ENCODE peak calls at places on chromosome 20, in ten cellular contexts. N is endothelial cell, F is neural crest cell, Y is neural progenitor cell, K is MCF 10A, Z is transverse colon, U is suprapubic skin, O is foreskin fibroblast, Q is cardiac muscle cell, X is fibroblast of lung. C is an unnamed sample.

GRCh38 chr20:56554869-56555268 is 21.8 kb downstream of the FAM209B start:
- DNase-seq in Q (peak), Z (peak), K (peak), X (peak), U (no peak), F (no peak), N (no peak), O (peak), Y (no peak), C (no peak)

GRCh38 chr20:16360668-16361067 is 212.6 kb downstream of the KIF16B start:
- DNase-seq in Y (no peak), F (no peak), X (no peak), K (no peak), N (no peak), U (no peak), O (no peak), Q (no peak), Z (no peak), C (no peak)

GRCh38 chr20:43666376-43667328 is at the start of gene MYBL2:
- DNase-seq in N (peak), Q (peak), Y (peak), Z (peak), U (no peak), X (peak), O (peak), F (peak), K (peak), C (peak)

GRCh38 chr20:57659131-57659788 is 39.0 kb upstream of the ZBP1 start:
- DNase-seq in Y (no peak), K (no peak), Q (no peak), Z (peak), N (peak), X (no peak), O (no peak), F (no peak), U (peak), C (peak)

GRCh38 chr20:10200329-10200728 is 18.3 kb upstream of the SNAP25 start:
- DNase-seq in F (no peak), K (no peak), Z (no peak), O (peak), Y (no peak), Q (no peak), X (peak), N (no peak), U (no peak), C (no peak)

GRCh38 chr20:62892348-62893304 is 31.0 kb upstream of the TCFL5 start:
- DNase-seq in Y (no peak), F (no peak), U (no peak), X (no peak), O (no peak), K (no peak), N (no peak), Z (no peak), Q (no peak), C (no peak)

GRCh38 chr20:12069181-12069580 is 151.5 kb downstream of the BTBD3 start:
- DNase-seq in K (no peak), Q (no peak), O (no peak), N (no peak), U (no peak), F (no peak), Z (no peak), X (no peak), Y (no peak), C (no peak)

GRCh38 chr20:63594043-63594561 is 20.1 kb upstream of the HELZ2 start:
- DNase-seq in Q (peak), K (no peak), X (peak), F (no peak), N (no peak), Z (no peak), U (no peak), O (peak), Y (no peak), C (no peak)

GRCh38 chr20:19735446-19735845 is 22.6 kb upstream of the RIN2 start:
- DNase-seq in Y (no peak), Q (peak), Z (peak), U (peak), K (peak), N (no peak), F (no peak), O (peak), X (peak), C (no peak)

GRCh38 chr20:4082406-4083102 is 67.2 kb upstream of the RNF24 start:
- DNase-seq in Z (peak), F (no peak), Q (peak), X (peak), O (peak), K (no peak), N (peak), Y (peak), U (no peak), C (no peak)

GRCh38 chr20:57672953-57673575 is 36.8 kb downstream of the PMEPA1 start:
- DNase-seq in U (no peak), N (no peak), Z (no peak), X (no peak), Y (no peak), Q (no peak), O (no peak), F (no peak), K (no peak), C (no peak)

GRCh38 chr20:48502758-48503157 is 325.0 kb downstream of the PREX1 start:
- DNase-seq in K (no peak), N (no peak), Z (no peak), Q (no peak), Y (no peak), O (no peak), F (no peak), X (no peak), U (no peak), C (no peak)

GRCh38 chr20:16404171-16404570 is 169.1 kb downstream of the KIF16B start:
- DNase-seq in X (no peak), F (no peak), U (no peak), Y (no peak), O (no peak), N (no peak), K (no peak), Q (no peak), Z (no peak), C (no peak)

GRCh38 chr20:15475483-15475882 is 1097.8 kb downstream of the KIF16B start:
- DNase-seq in F (no peak), N (no peak), O (peak), K (peak), Q (no peak), X (no peak), U (no peak), Y (no peak), Z (peak), C (no peak)

GRCh38 chr20:56736285-56736857 is 107.3 kb downstream of the TFAP2C start:
- DNase-seq in X (no peak), U (no peak), K (no peak), O (no peak), Q (no peak), Y (peak), N (no peak), F (no peak), Z (no peak), C (no peak)

GRCh38 chr20:24696396-24696795 is 227.0 kb downstream of the SYNDIG1 start:
- DNase-seq in O (no peak), N (no peak), Z (no peak), Q (no peak), U (no peak), X (no peak), K (no peak), F (no peak), Y (no peak), C (no peak)

GRCh38 chr20:41222703-41223102 is 85.4 kb downstream of the PLCG1 start:
- DNase-seq in K (no peak), X (peak), U (no peak), Y (no peak), N (no peak), Z (no peak), O (peak), Q (peak), F (no peak), C (no peak)

GRCh38 chr20:18632196-18632789 is 44.4 kb downstream of the DTD1 start:
- DNase-seq in Z (peak), X (peak), Y (peak), O (peak), N (peak), U (no peak), K (peak), Q (peak), F (peak), C (no peak)

GRCh38 chr20:20463933-20464374 is 96.0 kb downstream of the INSM1 start:
- DNase-seq in Y (peak), Z (no peak), X (no peak), U (no peak), O (peak), K (no peak), F (peak), N (no peak), Q (peak), C (no peak)

GRCh38 chr20:36110936-36111445 is 43.5 kb upstream of the EPB41L1 start:
- DNase-seq in F (no peak), O (no peak), X (no peak), Q (no peak), N (no peak), Z (no peak), Y (no peak), U (no peak), K (no peak), C (no peak)

GRCh38 chr20:25553819-25554296 is 31.5 kb downstream of the NINL start:
- DNase-seq in N (no peak), Z (no peak), Y (no peak), Q (peak), F (no peak), O (peak), X (peak), K (peak), U (no peak), C (no peak)

GRCh38 chr20:43949248-43949647 is 34.6 kb downstream of the TOX2 start:
- DNase-seq in N (no peak), Y (no peak), Z (no peak), U (no peak), Q (no peak), F (no peak), X (no peak), K (no peak), O (no peak), C (no peak)

GRCh38 chr20:10218536-10219451 is at the start of gene SNAP25:
- DNase-seq in K (peak), X (peak), O (peak), U (peak), Z (peak), F (peak), Q (peak), Y (peak), N (peak), C (no peak)

GRCh38 chr20:42678895-42679294 is 510.8 kb downstream of the PTPRT start:
- DNase-seq in Y (peak), O (no peak), Q (no peak), N (no peak), K (no peak), F (no peak), X (no peak), U (no peak), Z (no peak), C (no peak)

GRCh38 chr20:59078231-59078630 is 35.6 kb upstream of the PRELID3B start:
- DNase-seq in K (no peak), Q (no peak), Z (no peak), U (no peak), N (no peak), F (no peak), O (no peak), X (no peak), Y (no peak), C (no peak)

GRCh38 chr20:58852559-58853271 is at the start of gene GNAS:
- DNase-seq in U (no peak), Z (peak), N (peak), X (peak), Y (peak), F (peak), Q (peak), K (peak), O (peak), C (peak)

GRCh38 chr20:39152742-39153141 is 190.6 kb downstream of the DHX35 start:
- DNase-seq in F (no peak), Q (no peak), Z (no peak), X (no peak), K (no peak), O (no peak), Y (no peak), N (no peak), U (no peak), C (no peak)

GRCh38 chr20:18985551-18985950 is 172.0 kb downstream of the SCP2D1 start:
- DNase-seq in Z (no peak), Y (no peak), O (no peak), X (no peak), Q (no peak), N (no peak), F (no peak), K (peak), U (no peak), C (no peak)

GRCh38 chr20:31605902-31606677 is 1.0 kb downstream of the ID1 start:
- DNase-seq in O (peak), U (peak), Y (peak), N (no peak), Q (peak), X (peak), F (peak), Z (peak), K (peak), C (no peak)
- TF ChIP-seq CTCF in O (no peak), U (no peak), Y (no peak), N (no peak), Q (no peak), X (no peak), F (peak), Z (no peak), K (no peak), C (no peak)

DNA sequence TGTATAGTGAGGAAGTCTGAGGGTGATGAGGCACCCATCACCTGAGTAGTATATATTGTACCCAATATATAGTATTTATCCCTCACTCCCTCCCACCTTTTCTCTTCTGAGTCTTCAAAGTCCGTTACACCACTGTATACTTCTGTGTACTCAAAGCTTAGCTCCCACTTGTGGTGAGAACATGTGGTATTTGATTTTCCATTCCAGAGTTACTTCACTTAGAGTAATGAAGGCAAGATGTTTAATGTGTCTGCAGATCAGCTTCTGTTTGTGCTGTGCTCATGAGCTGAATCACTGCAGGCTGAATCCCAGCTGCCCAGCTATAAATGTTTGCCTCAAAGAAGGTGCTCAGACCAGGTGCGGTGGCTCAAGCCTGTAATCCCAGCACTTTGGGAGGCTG is 139.3 kb upstream of the FOXA2 start:
- DNase-seq in K (no peak), X (no peak), F (no peak), Q (peak), Y (no peak), U (no peak), N (no peak), O (peak), Z (no peak), C (no peak)
- TF ChIP-seq CTCF in K (no peak), X (no peak), F (no peak), Q (no peak), Y (no peak), U (no peak), N (no peak), O (no peak), Z (no peak), C (no peak)

GRCh38 chr20:45427236-45428149 is 11.6 kb downstream of the PIGT start:
- DNase-seq in U (peak), N (no peak), K (no peak), Q (peak), X (no peak), Z (peak), Y (no peak), O (peak), F (no peak), C (no peak)
- TF ChIP-seq CTCF in U (no peak), N (no peak), K (no peak), Q (no peak), X (no peak), Z (peak), Y (no peak), O (no peak), F (no peak), C (no peak)

GRCh38 chr20:60819511-60819910 is 432.6 kb upstream of the CDH4 start:
- DNase-seq in K (no peak), O (no peak), N (no peak), Z (no peak), F (no peak), U (no peak), X (no peak), Y (no peak), Q (no peak), C (no peak)

GRCh38 chr20:60813066-60813465 is 439.0 kb upstream of the CDH4 start:
- DNase-seq in N (no peak), X (no peak), Q (no peak), F (no peak), K (no peak), Y (no peak), Z (no peak), U (no peak), O (no peak), C (no peak)

GRCh38 chr20:60812561-60812960 is 439.5 kb upstream of the CDH4 start:
- DNase-seq in Q (no peak), X (no peak), N (no peak), Z (no peak), U (no peak), F (no peak), Y (no peak), K (no peak), O (no peak), C (no peak)

GRCh38 chr20:60816901-60817300 is 435.2 kb upstream of the CDH4 start:
- DNase-seq in K (no peak), X (no peak), F (no peak), N (no peak), Y (no peak), U (no peak), O (no peak), Q (no peak), Z (no peak), C (no peak)

DNA sequence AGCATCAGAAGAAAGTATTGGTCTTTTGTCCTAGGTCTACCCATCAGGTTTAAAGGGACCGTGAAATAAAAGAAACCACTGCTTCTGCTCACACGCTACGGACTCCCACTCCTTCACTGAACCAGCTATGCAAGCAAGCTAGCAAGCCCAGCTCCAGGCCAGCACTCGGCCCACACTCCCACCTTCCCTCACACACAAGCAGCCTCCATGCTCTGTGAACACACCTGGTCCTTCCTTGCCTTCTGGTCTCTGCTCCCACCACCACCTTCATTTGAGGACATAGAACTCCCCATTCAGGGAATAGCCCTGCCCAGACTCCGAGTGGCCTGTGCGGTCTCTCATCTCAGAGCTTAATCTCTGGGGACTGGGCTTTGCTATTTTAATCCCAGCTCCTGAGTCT is 436.4 kb upstream of the CDH4 start:
- DNase-seq in Y (no peak), K (no peak), O (no peak), F (no peak), Z (no peak), N (no peak), X (no peak), Q (no peak), U (no peak), C (no peak)
- TF ChIP-seq CTCF in Y (no peak), K (no peak), O (no peak), F (no peak), Z (no peak), N (no peak), X (no peak), Q (no peak), U (no peak), C (no peak)

DNA sequence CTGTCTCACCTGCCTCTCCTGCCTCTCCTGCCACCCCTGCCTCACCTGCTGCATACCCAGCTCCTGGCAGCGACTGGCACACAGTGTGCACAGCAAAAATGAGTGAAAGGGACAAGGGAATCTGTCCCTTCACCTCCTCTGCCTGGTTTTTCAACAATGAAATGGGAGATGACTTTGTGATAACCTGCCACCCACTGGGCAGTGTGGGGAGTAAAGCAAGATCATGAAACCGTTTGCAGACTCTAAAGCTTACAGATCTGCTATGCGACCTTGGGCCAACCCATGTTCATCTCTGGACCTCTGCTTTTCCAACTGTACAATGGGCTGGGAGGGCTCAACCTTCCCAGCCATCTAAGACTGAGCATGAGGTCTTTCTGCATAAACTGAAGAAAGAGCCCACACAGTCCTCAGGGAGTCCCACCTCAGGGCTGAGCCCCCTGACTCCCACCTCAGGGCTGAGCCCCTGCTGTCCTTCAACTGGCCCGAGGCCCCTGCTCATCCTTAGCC is 81.1 kb downstream of the RIPOR3 start:
- DNase-seq in N (no peak), O (peak), Q (no peak), X (no peak), Y (no peak), F (no peak), K (no peak), U (no peak), Z (no peak), C (no peak)
- TF ChIP-seq CTCF in N (no peak), O (no peak), Q (no peak), X (no peak), Y (no peak), F (no peak), K (no peak), U (no peak), Z (no peak), C (no peak)

DNA sequence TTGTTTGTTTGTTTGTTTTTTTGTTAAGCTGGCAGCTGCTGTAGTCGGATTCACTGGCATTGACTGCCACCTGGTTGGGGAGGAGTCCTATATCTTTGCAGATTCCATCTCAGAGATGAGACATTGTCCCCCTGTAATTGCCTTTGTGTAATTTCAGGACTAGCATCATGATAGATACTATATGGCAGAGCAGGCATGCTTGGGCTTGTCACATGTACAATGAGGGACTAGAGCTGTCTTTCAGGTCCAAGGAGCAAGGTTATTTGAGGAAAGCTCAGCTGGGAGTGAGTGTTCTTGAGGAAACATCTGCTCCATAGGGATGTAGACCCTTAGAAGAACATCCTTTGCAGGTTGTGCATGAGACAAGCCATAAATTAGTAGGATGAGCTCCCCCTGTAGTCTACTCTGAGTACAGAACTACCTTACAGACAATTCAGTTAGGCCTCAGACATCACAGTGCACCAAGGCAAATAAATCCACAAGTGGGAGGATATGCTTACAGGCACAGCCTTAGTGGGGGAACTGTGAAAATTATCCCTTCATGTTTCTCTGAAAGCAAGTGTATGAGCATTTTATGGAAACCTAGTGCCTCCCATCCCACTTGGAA is 62.1 kb downstream of the BMP2 start:
- DNase-seq in Q (peak), Z (no peak), N (no peak), O (peak), F (no peak), X (peak), U (no peak), K (peak), Y (peak), C (no peak)
- TF ChIP-seq CTCF in Q (peak), Z (no peak), N (no peak), O (no peak), F (peak), X (peak), U (no peak), K (peak), Y (peak), C (no peak)

C was measured in D721Med.